ENCODE peak calls at places on chromosomes 11 and 22, in six cellular contexts. H is CD8-positive, alpha-beta memory T cell; A is HCT116; Q is heart left ventricle; R is GM23338; E is GM23248. G is an unnamed sample.

GRCh38 chr22:43013355-43014061 is 1.4 kb downstream of the PACSIN2 start:
- DNase-seq in H (no peak), A (no peak), Q (no peak), R (no peak), E (peak; percentile 64), G (no peak)

GRCh38 chr11:102487214-102487613 is 34.6 kb upstream of the TMEM123 start:
- DNase-seq in H (no peak), A (no peak), Q (no peak), R (no peak), E (no peak), G (no peak)

GRCh38 chr11:83438438-83438837 is 152.3 kb upstream of the CCDC90B start:
- DNase-seq in H (no peak), A (no peak), Q (no peak), R (no peak), E (no peak), G (no peak)

GRCh38 chr11:84829162-84829561 is 798.0 kb downstream of the DLG2 start:
- DNase-seq in H (no peak), A (no peak), Q (no peak), R (no peak), E (no peak), G (no peak)

GRCh38 chr22:43060213-43060612 is 29.0 kb downstream of the TTLL1 start:
- DNase-seq in H (no peak), A (no peak), Q (no peak), R (peak; percentile 80), E (peak; percentile 19), G (no peak)

GRCh38 chr22:29799217-29799680 is 32.1 kb downstream of the UQCR10 start:
- DNase-seq in H (no peak), A (peak; percentile 58), Q (peak; percentile 88), R (no peak), E (peak; percentile 98), G (peak; percentile 93)

GRCh38 chr11:17735823-17736772 is 1.5 kb downstream of the KCNC1 start:
- DNase-seq in H (no peak), A (no peak), Q (no peak), R (peak; percentile 70), E (no peak), G (no peak)

GRCh38 chr11:124276081-124276480 is 19.9 kb downstream of the OR8G5 start:
- DNase-seq in H (no peak), A (no peak), Q (no peak), R (no peak), E (peak; percentile 7), G (no peak)

GRCh38 chr11:109818303-109818702 is 274.9 kb upstream of the ZC3H12C start:
- DNase-seq in H (no peak), A (no peak), Q (no peak), R (no peak), E (no peak), G (no peak)

GRCh38 chr11:127000291-127000968 is at the start of gene KIRREL3:
- DNase-seq in H (no peak), A (no peak), Q (no peak), R (peak; percentile 53), E (peak; percentile 80), G (no peak)

GRCh38 chr11:63508009-63508408 is 2.1 kb downstream of the LGALS12 start:
- DNase-seq in H (no peak), A (peak; percentile 28), Q (peak; percentile 55), R (peak; percentile 80), E (peak; percentile 14), G (no peak)

GRCh38 chr11:82995754-82996398 is 75.8 kb downstream of the RAB30 start:
- DNase-seq in H (no peak), A (no peak), Q (no peak), R (no peak), E (no peak), G (no peak)

GRCh38 chr11:95500466-95500865 is 269.5 kb upstream of the SESN3 start:
- DNase-seq in H (no peak), A (no peak), Q (no peak), R (no peak), E (no peak), G (no peak)

GRCh38 chr11:17386331-17387084 is 2.0 kb downstream of the KCNJ11 start:
- DNase-seq in H (peak; percentile 15), A (peak; percentile 18), Q (peak; percentile 71), R (peak; percentile 73), E (peak; percentile 69), G (peak; percentile 55)

GRCh38 chr11:62923634-62924411 is 2.7 kb upstream of the CHRM1 start:
- DNase-seq in H (peak; percentile 43), A (no peak), Q (no peak), R (peak; percentile 49), E (peak; percentile 43), G (peak; percentile 58)

GRCh38 chr11:17770048-17770652 is 35.6 kb downstream of the KCNC1 start:
- DNase-seq in H (no peak), A (no peak), Q (no peak), R (peak; percentile 60), E (no peak), G (no peak)

GRCh38 chr11:36034572-36035331 is 90.9 kb downstream of the LDLRAD3 start:
- DNase-seq in H (no peak), A (no peak), Q (no peak), R (no peak), E (peak; percentile 90), G (no peak)

GRCh38 chr11:26930518-26931247 is 63.2 kb upstream of the FIBIN start:
- DNase-seq in H (no peak), A (no peak), Q (no peak), R (no peak), E (peak; percentile 77), G (no peak)

GRCh38 chr11:3947084-3947483 is 91.6 kb downstream of the STIM1 start:
- DNase-seq in H (peak; percentile 81), A (no peak), Q (peak; percentile 60), R (no peak), E (peak; percentile 36), G (no peak)

GRCh38 chr22:21714784-21715183 is 20.8 kb downstream of the YPEL1 start:
- DNase-seq in H (no peak), A (no peak), Q (no peak), R (no peak), E (no peak), G (no peak)

GRCh38 chr11:125056931-125057330 is 6.2 kb upstream of the SLC37A2 start:
- DNase-seq in H (no peak), A (no peak), Q (no peak), R (no peak), E (no peak), G (no peak)

GRCh38 chr11:107623183-107623582 is 32.2 kb downstream of the ELMOD1 start:
- DNase-seq in H (no peak), A (no peak), Q (no peak), R (no peak), E (no peak), G (no peak)

GRCh38 chr11:32316846-32317525 is 118.4 kb downstream of the WT1 start:
- DNase-seq in H (no peak), A (no peak), Q (no peak), R (peak; percentile 6), E (peak; percentile 30), G (no peak)

GRCh38 chr11:19437760-19438159 is 197.0 kb upstream of the E2F8 start:
- DNase-seq in H (no peak), A (no peak), Q (no peak), R (no peak), E (peak; percentile 83), G (no peak)

GRCh38 chr22:22907551-22908494 is 20.2 kb downstream of the IGLL5 start:
- DNase-seq in H (no peak), A (no peak), Q (no peak), R (no peak), E (no peak), G (no peak)

GRCh38 chr11:69417211-69418085 is 64.0 kb upstream of the LINC01488 start:
- DNase-seq in H (no peak), A (no peak), Q (no peak), R (no peak), E (no peak), G (no peak)
- H3K4me1 ChIP-seq in H (no peaks in the 10 kb centered on the region), A (peaks cover 18% of the 10 kb centered on the region), Q (peaks cover 50% of the 10 kb centered on the region), R (peaks cover 15% of the 10 kb centered on the region), E (peaks cover 13% of the 10 kb centered on the region), G (peaks cover 7% of the 10 kb centered on the region)

GRCh38 chr11:7495997-7496545 is 10.8 kb downstream of the OLFML1 start:
- DNase-seq in H (no peak), A (no peak), Q (no peak), R (no peak), E (no peak), G (no peak)
- H3K4me3 ChIP-seq in H (no peak overlapping the region), A (no peak overlapping the region), Q (no peak overlapping the region), R (no peak overlapping the region), E (no peak overlapping the region), G (no peak overlapping the region)

GRCh38 chr11:16177688-16178087 is 178.7 kb downstream of the SOX6 start:
- DNase-seq in H (no peak), A (no peak), Q (no peak), R (peak; percentile 20), E (no peak), G (no peak)

GRCh38 chr11:16182553-16182952 is 173.8 kb downstream of the SOX6 start:
- DNase-seq in H (no peak), A (no peak), Q (no peak), R (no peak), E (no peak), G (no peak)

GRCh38 chr11:16179668-16180067 is 176.7 kb downstream of the SOX6 start:
- DNase-seq in H (no peak), A (no peak), Q (no peak), R (no peak), E (peak; percentile 56), G (no peak)

GRCh38 chr11:16180868-16181267 is 175.5 kb downstream of the SOX6 start:
- DNase-seq in H (no peak), A (no peak), Q (no peak), R (peak; percentile 38), E (no peak), G (no peak)

GRCh38 chr11:16178273-16178672 is 178.1 kb downstream of the SOX6 start:
- DNase-seq in H (no peak), A (no peak), Q (no peak), R (no peak), E (no peak), G (no peak)
- H3K4me1 ChIP-seq in H (no peaks in the 10 kb centered on the region), A (no peaks in the 10 kb centered on the region), Q (peaks cover 9% of the 10 kb centered on the region), R (peaks cover 52% of the 10 kb centered on the region), E (peaks cover 22% of the 10 kb centered on the region), G (no peaks in the 10 kb centered on the region)

DNA sequence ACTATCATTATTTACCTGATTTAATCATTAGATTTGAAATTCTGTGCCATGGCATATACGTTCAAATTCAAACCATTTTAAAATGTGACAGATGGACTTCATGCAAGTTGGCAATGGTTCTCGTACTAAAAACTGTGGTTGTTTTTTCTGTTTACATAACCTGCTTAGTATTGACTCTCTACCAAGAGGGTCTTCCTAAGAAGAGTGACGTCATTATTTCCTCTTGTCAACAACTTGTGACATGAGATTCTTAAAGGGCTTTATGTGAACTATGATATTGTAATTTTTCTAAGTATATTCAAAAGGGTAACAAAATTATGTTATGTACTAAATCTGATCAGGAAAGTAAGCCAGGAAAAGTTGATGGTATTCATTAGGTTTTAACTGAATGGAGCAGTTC is 86.9 kb downstream of the GRK3 start:
- DNase-seq in H (no peak), A (no peak), Q (no peak), R (no peak), E (no peak), G (no peak)
- H3K4me3 ChIP-seq in H (no peak overlapping the region), A (no peak overlapping the region), Q (no peak overlapping the region), R (no peak overlapping the region), E (no peak overlapping the region), G (no peak overlapping the region)

G was measured in left lung.